ENCODE peak calls at places on chromosome 19, in eight cellular contexts. V is lower lobe of right lung, A is tibial nerve, U is uterus, J is PC-3, Z is HAP-1, S is heart right ventricle, F is HCT116. D is an unnamed sample. For H3K27me3, the result is how much of the 10 kb centered on the place peaks cover.

GRCh38 chr19:5563941-5564612 is 3.7 kb downstream of the TINCR start:
- DNase-seq in J (peak), A (no peak), F (no peak), U (no peak), S (no peak), Z (no peak), V (no peak), D (peak)

GRCh38 chr19:12574036-12574435 is 22.8 kb upstream of the ZNF564 start:
- DNase-seq in A (no peak), Z (no peak), S (no peak), F (no peak), V (no peak), J (no peak), U (no peak), D (no peak)

GRCh38 chr19:18173054-18173571 is 500 bp upstream of the IFI30 start:
- DNase-seq in F (no peak), J (no peak), Z (no peak), V (peak), U (peak), S (no peak), A (no peak), D (no peak)

GRCh38 chr19:41912899-41913475 is 15.3 kb downstream of the ERFL start:
- DNase-seq in S (no peak), Z (no peak), J (no peak), U (no peak), V (no peak), A (no peak), F (no peak), D (no peak)

GRCh38 chr19:14361824-14362223 is 19.4 kb upstream of the ADGRE5 start:
- DNase-seq in S (no peak), V (no peak), A (no peak), U (peak), F (no peak), J (no peak), Z (peak), D (no peak)

GRCh38 chr19:1223018-1223855 is 14.6 kb downstream of the CBARP start:
- DNase-seq in J (peak), Z (peak), A (no peak), V (no peak), S (no peak), F (no peak), U (no peak), D (no peak)

GRCh38 chr19:55082023-55082851 is 6.6 kb downstream of the EPS8L1 start:
- DNase-seq in Z (peak), J (peak), A (no peak), F (no peak), V (no peak), U (no peak), S (no peak), D (peak)

GRCh38 chr19:41000310-41000737 is 9.2 kb downstream of the CYP2B6 start:
- DNase-seq in Z (no peak), U (no peak), A (no peak), V (no peak), F (peak), S (no peak), J (peak), D (peak)

GRCh38 chr19:36963262-36963661 is 47.1 kb downstream of the ZNF568 start:
- DNase-seq in Z (no peak), F (no peak), S (no peak), U (no peak), A (no peak), V (no peak), J (no peak), D (no peak)

GRCh38 chr19:6979341-6979740 is 41.9 kb downstream of the MBD3L2B start:
- DNase-seq in S (no peak), U (no peak), J (no peak), V (no peak), F (no peak), A (no peak), Z (no peak), D (no peak)

GRCh38 chr19:6006896-6007295 is 29.0 kb upstream of the RANBP3 start:
- DNase-seq in Z (no peak), A (no peak), U (no peak), F (no peak), J (no peak), S (no peak), V (no peak), D (no peak)

GRCh38 chr19:35291259-35291658 is 702 bp upstream of the MAG start:
- DNase-seq in V (no peak), F (no peak), U (no peak), Z (no peak), J (no peak), A (no peak), S (no peak), D (no peak)

GRCh38 chr19:1249990-1250298 is 1.6 kb downstream of the MIDN start:
- DNase-seq in F (no peak), V (no peak), S (no peak), J (no peak), Z (no peak), U (no peak), A (no peak), D (no peak)

GRCh38 chr19:41324921-41325639 is 15.1 kb downstream of the CCDC97 start:
- DNase-seq in U (peak), A (no peak), F (no peak), V (peak), J (peak), S (peak), Z (no peak), D (peak)

GRCh38 chr19:52991021-52991420 is 22.7 kb upstream of the ERVV-1 start:
- DNase-seq in V (no peak), Z (no peak), A (no peak), S (no peak), J (no peak), U (no peak), F (no peak), D (peak)

GRCh38 chr19:15195381-15195964 is 5.3 kb downstream of the NOTCH3 start:
- DNase-seq in V (peak), Z (peak), U (peak), J (peak), A (no peak), F (no peak), S (peak), D (peak)

GRCh38 chr19:51799311-51799997 is 4.5 kb downstream of the FPR3 start:
- DNase-seq in F (no peak), J (peak), S (peak), A (peak), Z (no peak), V (peak), U (peak), D (peak)

GRCh38 chr19:42284066-42284501 is 15.0 kb downstream of the CIC start:
- DNase-seq in Z (peak), U (peak), S (peak), V (peak), F (no peak), J (no peak), A (peak), D (peak)

GRCh38 chr19:5434970-5435641 is 20.1 kb upstream of the ZNRF4 start:
- DNase-seq in A (no peak), S (no peak), Z (no peak), F (peak), U (no peak), J (peak), V (no peak), D (peak)

GRCh38 chr19:13842294-13843103 is 34.4 kb upstream of the NANOS3 start:
- DNase-seq in F (no peak), A (peak), Z (peak), S (peak), U (peak), V (peak), J (peak), D (peak)

GRCh38 chr19:31613683-31614219 is 264.5 kb upstream of the TSHZ3 start:
- DNase-seq in A (no peak), J (no peak), S (no peak), F (no peak), V (no peak), U (no peak), Z (no peak), D (peak)

GRCh38 chr19:344625-345319 is at the start of gene MIER2:
- DNase-seq in S (peak), F (peak), A (peak), Z (peak), U (peak), J (peak), V (peak), D (peak)

GRCh38 chr19:1267441-1268391 is 1.4 kb upstream of the CIRBP start:
- DNase-seq in S (no peak), Z (no peak), V (peak), U (peak), F (no peak), A (no peak), J (no peak), D (peak)

GRCh38 chr19:18745012-18745735 is 45.9 kb downstream of the COMP start:
- DNase-seq in A (no peak), S (no peak), U (peak), F (no peak), J (no peak), Z (no peak), V (no peak), D (no peak)

GRCh38 chr19:30884146-30884812 is 465.0 kb downstream of the TSHZ3 start:
- DNase-seq in J (no peak), A (no peak), F (no peak), S (no peak), Z (no peak), U (no peak), V (no peak), D (no peak)

GRCh38 chr19:56015756-56016155 is 29.2 kb downstream of the NLRP5 start:
- DNase-seq in V (no peak), U (no peak), A (no peak), Z (peak), J (peak), F (no peak), S (no peak), D (no peak)

GRCh38 chr19:5503598-5503997 is 48.4 kb downstream of the ZNRF4 start:
- DNase-seq in V (no peak), F (peak), A (no peak), S (no peak), J (peak), Z (no peak), U (no peak), D (no peak)

GRCh38 chr19:4197228-4197624 is 14.7 kb downstream of the ANKRD24 start:
- DNase-seq in S (no peak), U (no peak), A (no peak), J (no peak), Z (no peak), V (no peak), F (no peak), D (no peak)
- H3K27me3 ChIP-seq in S (half or more), U (under half), A (under half), J (under half), Z (under half), V (half or more), F (under half), D (under half)

GRCh38 chr19:3954107-3954506 is 16.8 kb downstream of the DAPK3 start:
- DNase-seq in V (no peak), A (no peak), F (no peak), U (no peak), S (no peak), J (no peak), Z (no peak), D (no peak)
- H3K27me3 ChIP-seq in V (under half), A (under half), F (under half), U (under half), S (under half), J (under half), Z (under half), D (under half)

GRCh38 chr19:46823049-46823448 is 27.6 kb downstream of the AP2S1 start:
- DNase-seq in U (no peak), F (no peak), A (no peak), S (no peak), Z (peak), V (no peak), J (no peak), D (no peak)

GRCh38 chr19:46821512-46822359 is 28.9 kb downstream of the AP2S1 start:
- DNase-seq in V (peak), J (no peak), A (no peak), S (peak), U (no peak), F (no peak), Z (no peak), D (no peak)

GRCh38 chr19:46828484-46828883 is 22.2 kb downstream of the AP2S1 start:
- DNase-seq in Z (no peak), F (no peak), J (peak), A (no peak), U (no peak), V (no peak), S (no peak), D (no peak)

GRCh38 chr19:46825731-46826055 is 25.0 kb downstream of the AP2S1 start:
- DNase-seq in A (no peak), Z (no peak), U (no peak), J (peak), S (no peak), F (no peak), V (no peak), D (no peak)

DNA sequence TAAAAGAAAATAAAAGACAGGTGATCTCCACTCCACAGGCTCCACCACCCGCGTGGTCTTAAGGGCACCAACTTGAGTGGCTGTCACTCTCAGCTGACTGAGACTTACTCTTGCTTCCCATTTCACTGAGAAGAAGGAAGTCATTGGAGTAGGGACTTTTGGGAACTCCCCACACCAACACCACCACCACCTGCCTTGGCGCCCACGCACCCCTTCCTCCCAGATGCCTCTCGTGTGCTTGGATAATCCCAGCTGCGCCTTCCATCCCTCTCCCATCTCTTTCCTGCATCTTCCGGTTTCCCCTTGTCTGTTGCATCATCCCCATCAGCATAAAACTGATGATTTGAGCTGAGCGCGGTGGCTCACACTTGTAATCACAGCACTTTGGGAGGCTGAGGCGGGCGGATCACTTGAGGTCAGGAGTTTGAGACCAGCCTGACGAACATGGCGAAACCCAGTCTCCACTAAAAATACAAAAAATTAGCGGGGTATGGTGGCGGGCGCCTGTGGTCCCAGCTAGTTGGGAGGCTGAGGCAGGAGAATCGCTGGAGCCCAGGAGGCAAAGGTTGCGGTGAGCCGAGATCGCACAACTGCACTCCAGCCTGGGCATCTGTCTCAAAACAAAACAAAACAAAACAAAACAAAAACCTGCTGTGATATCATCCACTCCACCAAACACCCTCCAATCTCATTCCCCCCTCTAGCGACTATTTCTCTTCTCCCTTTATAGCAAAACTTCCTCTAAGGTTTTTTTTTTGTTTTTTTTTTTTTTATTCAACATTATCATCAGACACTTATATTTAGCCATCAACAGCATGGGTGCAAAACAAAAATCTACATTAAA is 25.5 kb downstream of the AP2S1 start:
- DNase-seq in U (no peak), V (peak), S (no peak), A (no peak), F (no peak), Z (no peak), J (no peak), D (no peak)
- H3K27me3 ChIP-seq in U (under half), V (under half), S (under half), A (under half), F (under half), Z (under half), J (under half), D (under half)

GRCh38 chr19:10294368-10294697 is 4.6 kb downstream of the ICAM5 start:
- DNase-seq in U (no peak), V (no peak), J (no peak), S (no peak), Z (no peak), F (no peak), A (no peak), D (no peak)

GRCh38 chr19:10293637-10294367 is 4.0 kb downstream of the ICAM5 start:
- DNase-seq in Z (no peak), F (no peak), U (no peak), V (no peak), A (no peak), J (no peak), S (no peak), D (no peak)

GRCh38 chr19:10292789-10293636 is 3.3 kb downstream of the ICAM5 start:
- DNase-seq in V (no peak), S (no peak), A (no peak), U (no peak), J (peak), F (no peak), Z (no peak), D (no peak)

GRCh38 chr19:10295305-10295846 is 5.6 kb downstream of the ICAM5 start:
- DNase-seq in J (no peak), U (no peak), Z (no peak), F (no peak), S (peak), A (no peak), V (peak), D (no peak)

DNA sequence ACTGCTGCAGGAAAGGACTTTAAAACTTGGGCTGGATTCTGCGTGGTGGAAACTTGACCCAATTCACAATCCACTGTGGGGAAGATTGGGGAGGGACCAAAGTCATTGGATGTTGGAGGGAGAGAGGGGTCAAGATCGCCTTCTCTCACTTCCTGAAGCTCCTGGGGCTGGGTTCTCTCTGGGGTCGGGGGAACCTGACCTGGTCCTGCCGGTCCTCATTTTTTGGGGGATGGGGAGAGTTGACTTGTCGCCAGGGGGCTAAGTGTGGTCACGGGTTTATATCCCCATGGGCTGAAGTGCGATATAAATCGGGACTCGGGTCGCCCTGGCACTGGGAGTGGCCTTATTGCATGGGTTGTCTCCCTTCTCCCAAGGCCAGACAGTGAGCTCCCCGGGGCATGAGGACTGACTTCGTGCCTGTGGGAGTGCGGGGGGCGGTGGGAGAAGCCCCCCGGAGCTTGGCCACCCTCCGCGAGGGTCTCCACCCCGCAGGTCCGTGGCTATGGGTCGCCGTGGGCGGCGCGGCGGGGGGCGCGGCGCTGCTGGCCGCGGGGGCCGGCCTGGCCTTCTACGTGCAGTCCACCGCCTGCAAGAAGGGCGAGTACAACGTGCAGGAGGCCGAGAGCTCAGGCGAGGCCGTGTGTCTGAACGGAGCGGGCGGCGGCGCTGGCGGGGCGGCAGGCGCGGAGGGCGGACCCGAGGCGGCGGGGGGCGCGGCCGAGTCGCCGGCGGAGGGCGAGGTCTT is 6.3 kb downstream of the ICAM5 start:
- DNase-seq in F (no peak), U (no peak), A (no peak), J (no peak), V (no peak), Z (no peak), S (no peak), D (no peak)
- H3K27me3 ChIP-seq in F (under half), U (under half), A (under half), J (under half), V (under half), Z (under half), S (half or more), D (under half)

GRCh38 chr19:39199025-39199424 is 2.3 kb downstream of the NCCRP1 start:
- DNase-seq in Z (peak), V (no peak), A (no peak), S (no peak), F (no peak), U (peak), J (no peak), D (peak)
- H3K27me3 ChIP-seq in Z (under half), V (half or more), A (under half), S (half or more), F (under half), U (under half), J (under half), D (under half)

DNA sequence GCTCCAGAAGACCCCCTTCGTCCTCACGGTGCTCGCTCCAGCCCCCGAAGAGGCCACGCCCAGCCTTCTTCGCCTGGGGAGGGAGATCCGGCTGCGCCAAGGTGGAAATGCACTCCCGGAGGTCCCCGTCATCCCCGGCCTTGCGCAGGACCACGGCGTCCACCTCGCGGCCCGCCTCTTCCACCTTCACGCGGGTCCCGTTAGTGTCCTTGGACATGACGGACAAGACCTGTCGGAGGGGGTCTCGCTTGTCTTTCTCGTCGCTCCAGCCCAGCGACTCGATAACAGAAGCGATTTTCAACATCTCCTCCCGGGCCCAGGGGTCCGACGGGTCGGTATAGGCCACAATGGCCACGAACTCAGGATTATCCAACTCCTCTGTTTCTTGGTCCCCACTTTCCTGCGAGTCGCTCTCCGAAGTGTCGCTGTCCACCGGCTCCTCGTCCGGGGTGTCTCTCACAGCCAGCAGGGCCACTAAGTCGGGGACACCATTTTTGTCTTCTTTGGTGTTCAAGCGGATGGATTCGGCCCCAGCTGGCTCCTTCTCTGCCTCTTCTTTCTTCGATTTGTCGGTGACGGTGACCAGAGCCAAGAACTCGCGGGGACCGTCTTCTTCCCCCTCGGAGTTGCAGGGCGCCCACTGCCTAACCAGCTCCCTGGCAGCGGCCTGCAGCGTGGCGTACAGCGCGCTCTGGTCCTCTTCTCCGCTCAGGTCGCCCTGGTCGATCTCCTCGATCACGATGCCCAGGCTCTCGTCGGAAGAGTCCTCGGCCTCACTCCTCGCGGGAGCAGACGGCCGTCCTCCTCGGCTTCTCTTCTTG is 1.3 kb downstream of the PNMA8B start:
- DNase-seq in F (no peak), V (no peak), J (no peak), Z (no peak), U (no peak), S (peak), A (no peak), D (no peak)
- H3K27me3 ChIP-seq in F (under half), V (half or more), J (under half), Z (under half), U (under half), S (half or more), A (under half), D (under half)

GRCh38 chr19:4094291-4094690 is 27.6 kb upstream of the ZBTB7A start:
- DNase-seq in Z (no peak), V (no peak), S (no peak), J (no peak), F (no peak), A (no peak), U (no peak), D (no peak)
- H3K27me3 ChIP-seq in Z (under half), V (under half), S (under half), J (under half), F (under half), A (under half), U (under half), D (under half)

GRCh38 chr19:44754743-44755066 is 6.2 kb downstream of the BCL3 start:
- DNase-seq in V (no peak), U (no peak), S (no peak), F (no peak), Z (no peak), A (no peak), J (no peak), D (no peak)

GRCh38 chr19:44752123-44752815 is 3.8 kb downstream of the BCL3 start:
- DNase-seq in V (no peak), S (no peak), Z (no peak), J (no peak), A (no peak), F (no peak), U (no peak), D (no peak)

GRCh38 chr19:44753932-44754742 is 5.6 kb downstream of the BCL3 start:
- DNase-seq in J (peak), F (no peak), U (peak), S (peak), V (peak), Z (peak), A (peak), D (peak)

GRCh38 chr19:44752816-44753618 is 4.5 kb downstream of the BCL3 start:
- DNase-seq in V (peak), A (peak), F (no peak), J (peak), S (peak), U (peak), Z (peak), D (peak)

GRCh38 chr19:44753619-44753931 is 5.1 kb downstream of the BCL3 start:
- DNase-seq in Z (no peak), J (no peak), U (no peak), F (no peak), S (no peak), A (no peak), V (no peak), D (no peak)
- H3K27me3 ChIP-seq in Z (under half), J (under half), U (under half), F (under half), S (under half), A (under half), V (under half), D (under half)

D was measured in MG63.